ENCODE peak calls at places on chromosomes 5 and 9, in eight cellular contexts. One of them, this sample, is unnamed. For H3K4me1, the result is how much of the 10 kb centered on the place peaks cover.

GRCh38 chr5:42074353-42074752 is 149.3 kb downstream of the FBXO4 start:
- DNase-seq in heart left ventricle: no peak
- DNase-seq in thoracic aorta: no peak
- DNase-seq in thyroid gland: no peak
- DNase-seq in MM.1S: no peak
- DNase-seq in PC-9: no peak
- DNase-seq in neural progenitor cell: no peak
- DNase-seq in HCT116: no peak
- DNase-seq in this sample: no peak

GRCh38 chr5:174306345-174307030 is 261.0 kb downstream of the NSG2 start:
- DNase-seq in heart left ventricle: no peak
- DNase-seq in neural progenitor cell: no peak
- DNase-seq in thoracic aorta: no peak
- DNase-seq in MM.1S: no peak
- DNase-seq in HCT116: no peak
- DNase-seq in PC-9: no peak
- DNase-seq in thyroid gland: no peak
- DNase-seq in this sample: no peak

GRCh38 chr5:140297283-140297682 is 5.6 kb downstream of the PFDN1 start:
- DNase-seq in thoracic aorta: no peak
- DNase-seq in thyroid gland: no peak
- DNase-seq in PC-9: no peak
- DNase-seq in neural progenitor cell: no peak
- DNase-seq in MM.1S: no peak
- DNase-seq in heart left ventricle: no peak
- DNase-seq in HCT116: no peak
- DNase-seq in this sample: no peak

GRCh38 chr9:129473523-129474244 is 147.2 kb downstream of the C9orf50 start:
- DNase-seq in thyroid gland: peak
- DNase-seq in MM.1S: no peak
- DNase-seq in heart left ventricle: peak
- DNase-seq in thoracic aorta: no peak
- DNase-seq in neural progenitor cell: no peak
- DNase-seq in PC-9: no peak
- DNase-seq in HCT116: no peak
- DNase-seq in this sample: no peak

GRCh38 chr5:55211184-55211874 is 15.8 kb downstream of the MCIDAS start:
- DNase-seq in heart left ventricle: no peak
- DNase-seq in thyroid gland: no peak
- DNase-seq in PC-9: no peak
- DNase-seq in MM.1S: no peak
- DNase-seq in HCT116: no peak
- DNase-seq in thoracic aorta: no peak
- DNase-seq in neural progenitor cell: no peak
- DNase-seq in this sample: no peak

GRCh38 chr9:104503440-104503839 is 623 bp upstream of the OR13F1 start:
- DNase-seq in PC-9: no peak
- DNase-seq in MM.1S: no peak
- DNase-seq in thyroid gland: no peak
- DNase-seq in neural progenitor cell: no peak
- DNase-seq in heart left ventricle: no peak
- DNase-seq in thoracic aorta: no peak
- DNase-seq in HCT116: no peak
- DNase-seq in this sample: no peak

GRCh38 chr9:23663536-23663935 is 162.5 kb downstream of the ELAVL2 start:
- DNase-seq in heart left ventricle: no peak
- DNase-seq in PC-9: no peak
- DNase-seq in HCT116: no peak
- DNase-seq in MM.1S: no peak
- DNase-seq in thoracic aorta: no peak
- DNase-seq in neural progenitor cell: no peak
- DNase-seq in thyroid gland: no peak
- DNase-seq in this sample: no peak

GRCh38 chr5:179265529-179266290 is 79.6 kb downstream of the ADAMTS2 start:
- DNase-seq in MM.1S: no peak
- DNase-seq in thoracic aorta: peak
- DNase-seq in HCT116: no peak
- DNase-seq in thyroid gland: peak
- DNase-seq in neural progenitor cell: peak
- DNase-seq in PC-9: no peak
- DNase-seq in heart left ventricle: peak
- DNase-seq in this sample: peak

GRCh38 chr9:16639644-16640043 is 230.8 kb downstream of the BNC2 start:
- DNase-seq in HCT116: no peak
- DNase-seq in thyroid gland: no peak
- DNase-seq in neural progenitor cell: no peak
- DNase-seq in MM.1S: no peak
- DNase-seq in heart left ventricle: no peak
- DNase-seq in PC-9: no peak
- DNase-seq in thoracic aorta: no peak
- DNase-seq in this sample: no peak

GRCh38 chr9:127608104-127608966 is 3.7 kb upstream of the STXBP1 start:
- DNase-seq in neural progenitor cell: peak
- DNase-seq in thoracic aorta: no peak
- DNase-seq in PC-9: peak
- DNase-seq in thyroid gland: peak
- DNase-seq in HCT116: peak
- DNase-seq in MM.1S: peak
- DNase-seq in heart left ventricle: peak
- DNase-seq in this sample: peak

GRCh38 chr5:119273391-119273839 is 82.4 kb upstream of the TNFAIP8 start:
- DNase-seq in thyroid gland: no peak
- DNase-seq in neural progenitor cell: no peak
- DNase-seq in PC-9: no peak
- DNase-seq in MM.1S: no peak
- DNase-seq in thoracic aorta: no peak
- DNase-seq in HCT116: no peak
- DNase-seq in heart left ventricle: no peak
- DNase-seq in this sample: peak

GRCh38 chr9:137000177-137000930 is 4.0 kb upstream of the CLIC3 start:
- DNase-seq in thyroid gland: no peak
- DNase-seq in HCT116: no peak
- DNase-seq in heart left ventricle: no peak
- DNase-seq in MM.1S: peak
- DNase-seq in neural progenitor cell: no peak
- DNase-seq in PC-9: no peak
- DNase-seq in thoracic aorta: no peak
- DNase-seq in this sample: no peak

GRCh38 chr5:135326296-135327240 is 72.5 kb downstream of the MACROH2A1 start:
- DNase-seq in thoracic aorta: no peak
- DNase-seq in MM.1S: no peak
- DNase-seq in thyroid gland: no peak
- DNase-seq in HCT116: no peak
- DNase-seq in PC-9: no peak
- DNase-seq in heart left ventricle: no peak
- DNase-seq in neural progenitor cell: no peak
- DNase-seq in this sample: no peak

GRCh38 chr9:110582156-110582555 is 2.6 kb upstream of the SVEP1 start:
- DNase-seq in heart left ventricle: no peak
- DNase-seq in MM.1S: no peak
- DNase-seq in HCT116: no peak
- DNase-seq in thoracic aorta: no peak
- DNase-seq in neural progenitor cell: peak
- DNase-seq in PC-9: no peak
- DNase-seq in thyroid gland: no peak
- DNase-seq in this sample: no peak

GRCh38 chr5:130333089-130333488 is 428.8 kb downstream of the CHSY3 start:
- DNase-seq in thoracic aorta: no peak
- DNase-seq in MM.1S: no peak
- DNase-seq in neural progenitor cell: no peak
- DNase-seq in heart left ventricle: no peak
- DNase-seq in thyroid gland: no peak
- DNase-seq in HCT116: peak
- DNase-seq in PC-9: no peak
- DNase-seq in this sample: no peak

GRCh38 chr5:149319174-149319573 is 26.1 kb upstream of the GRPEL2 start:
- DNase-seq in PC-9: no peak
- DNase-seq in thoracic aorta: no peak
- DNase-seq in neural progenitor cell: no peak
- DNase-seq in HCT116: no peak
- DNase-seq in MM.1S: no peak
- DNase-seq in thyroid gland: no peak
- DNase-seq in heart left ventricle: no peak
- DNase-seq in this sample: no peak

GRCh38 chr5:149314571-149315111 is 30.7 kb upstream of the GRPEL2 start:
- DNase-seq in MM.1S: no peak
- DNase-seq in HCT116: no peak
- DNase-seq in thyroid gland: no peak
- DNase-seq in PC-9: no peak
- DNase-seq in heart left ventricle: no peak
- DNase-seq in thoracic aorta: no peak
- DNase-seq in neural progenitor cell: no peak
- DNase-seq in this sample: no peak

GRCh38 chr5:149315753-149316152 is 29.5 kb upstream of the GRPEL2 start:
- DNase-seq in MM.1S: no peak
- DNase-seq in HCT116: no peak
- DNase-seq in thyroid gland: no peak
- DNase-seq in thoracic aorta: no peak
- DNase-seq in PC-9: no peak
- DNase-seq in heart left ventricle: no peak
- DNase-seq in neural progenitor cell: no peak
- DNase-seq in this sample: no peak

GRCh38 chr5:149320791-149321330 is 24.4 kb upstream of the GRPEL2 start:
- DNase-seq in PC-9: peak
- DNase-seq in thyroid gland: peak
- DNase-seq in heart left ventricle: peak
- DNase-seq in HCT116: peak
- DNase-seq in MM.1S: no peak
- DNase-seq in thoracic aorta: no peak
- DNase-seq in neural progenitor cell: peak
- DNase-seq in this sample: peak

DNA sequence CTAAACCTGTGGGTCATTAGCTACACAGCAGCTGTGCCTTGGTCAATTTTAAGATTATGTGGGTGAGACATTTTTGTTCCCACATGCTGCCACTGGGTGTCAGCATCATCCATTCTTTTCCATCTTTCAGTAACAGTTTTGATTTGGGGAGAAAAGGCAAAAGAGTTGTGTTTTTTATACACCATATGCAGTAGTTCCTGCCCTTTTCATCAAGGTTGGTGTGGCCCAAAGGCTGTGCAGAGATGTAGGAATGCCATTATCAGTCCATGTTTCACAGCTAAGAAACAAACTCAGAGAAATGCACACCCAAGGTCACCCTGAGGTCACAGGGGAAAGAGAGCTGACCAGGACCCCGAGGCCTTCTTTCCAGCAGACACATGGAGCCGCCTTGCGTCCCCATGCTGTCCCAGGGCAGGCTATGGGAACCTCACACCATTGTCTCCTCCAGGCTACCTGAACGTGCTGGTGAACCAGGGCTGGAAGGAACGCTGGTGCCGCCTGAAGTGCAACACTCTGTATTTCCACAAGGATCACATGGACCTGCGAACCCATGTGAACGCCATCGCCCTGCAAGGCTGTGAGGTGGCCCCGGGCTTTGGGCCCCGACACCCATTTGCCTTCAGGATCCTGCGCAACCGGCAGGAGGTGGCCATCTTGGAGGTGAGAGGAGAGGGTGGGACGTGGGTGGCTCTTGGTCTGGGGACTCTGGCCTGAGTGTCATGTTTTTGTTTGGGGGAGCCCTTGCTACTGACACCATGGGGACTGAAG is 27.8 kb upstream of the GRPEL2 start:
- DNase-seq in MM.1S: peak
- DNase-seq in heart left ventricle: no peak
- DNase-seq in neural progenitor cell: peak
- DNase-seq in HCT116: peak
- DNase-seq in thoracic aorta: no peak
- DNase-seq in thyroid gland: peak
- DNase-seq in PC-9: peak
- DNase-seq in this sample: no peak
- H3K4me1 ChIP-seq in MM.1S: under half
- H3K4me1 ChIP-seq in heart left ventricle: under half
- H3K4me1 ChIP-seq in neural progenitor cell: under half
- H3K4me1 ChIP-seq in HCT116: under half
- H3K4me1 ChIP-seq in thoracic aorta: under half
- H3K4me1 ChIP-seq in thyroid gland: under half
- H3K4me1 ChIP-seq in PC-9: under half
- H3K4me1 ChIP-seq in this sample: under half

GRCh38 chr9:93467062-93467416 is 13.7 kb upstream of the FAM120AOS start:
- DNase-seq in thoracic aorta: no peak
- DNase-seq in MM.1S: no peak
- DNase-seq in neural progenitor cell: no peak
- DNase-seq in thyroid gland: no peak
- DNase-seq in heart left ventricle: no peak
- DNase-seq in HCT116: no peak
- DNase-seq in PC-9: no peak
- DNase-seq in this sample: no peak
- H3K4me1 ChIP-seq in thoracic aorta: half or more
- H3K4me1 ChIP-seq in MM.1S: half or more
- H3K4me1 ChIP-seq in neural progenitor cell: under half
- H3K4me1 ChIP-seq in thyroid gland: half or more
- H3K4me1 ChIP-seq in heart left ventricle: half or more
- H3K4me1 ChIP-seq in HCT116: under half
- H3K4me1 ChIP-seq in PC-9: under half
- H3K4me1 ChIP-seq in this sample: half or more

GRCh38 chr5:78641060-78641474 is 7.5 kb downstream of the LHFPL2 start:
- DNase-seq in thyroid gland: no peak
- DNase-seq in PC-9: no peak
- DNase-seq in HCT116: no peak
- DNase-seq in neural progenitor cell: no peak
- DNase-seq in MM.1S: no peak
- DNase-seq in heart left ventricle: no peak
- DNase-seq in thoracic aorta: no peak
- DNase-seq in this sample: no peak
- H3K4me1 ChIP-seq in thyroid gland: half or more
- H3K4me1 ChIP-seq in PC-9: under half
- H3K4me1 ChIP-seq in HCT116: under half
- H3K4me1 ChIP-seq in neural progenitor cell: under half
- H3K4me1 ChIP-seq in MM.1S: under half
- H3K4me1 ChIP-seq in heart left ventricle: under half
- H3K4me1 ChIP-seq in thoracic aorta: half or more
- H3K4me1 ChIP-seq in this sample: half or more

DNA sequence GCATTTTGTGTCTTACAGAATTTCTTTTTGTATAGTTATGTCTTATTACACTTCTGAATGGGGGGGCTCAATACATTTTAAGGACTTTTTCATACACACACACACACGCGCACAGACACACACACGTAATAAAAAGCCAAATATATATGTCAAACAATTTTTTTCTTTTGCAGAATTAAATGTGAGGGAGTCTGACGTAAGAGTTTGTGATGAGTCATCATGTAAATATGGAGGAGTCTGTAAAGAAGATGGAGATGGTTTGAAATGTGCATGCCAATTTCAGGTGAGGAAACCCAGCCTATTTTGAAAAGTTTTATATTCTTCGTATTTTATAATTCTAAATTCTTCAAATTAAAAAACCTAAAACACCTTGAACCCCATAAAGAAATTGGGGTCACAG is 25.6 kb downstream of the TMEFF1 start:
- DNase-seq in thoracic aorta: no peak
- DNase-seq in thyroid gland: no peak
- DNase-seq in HCT116: no peak
- DNase-seq in MM.1S: no peak
- DNase-seq in neural progenitor cell: no peak
- DNase-seq in heart left ventricle: no peak
- DNase-seq in PC-9: no peak
- DNase-seq in this sample: no peak
- H3K4me1 ChIP-seq in thoracic aorta: under half
- H3K4me1 ChIP-seq in thyroid gland: under half
- H3K4me1 ChIP-seq in HCT116: under half
- H3K4me1 ChIP-seq in MM.1S: under half
- H3K4me1 ChIP-seq in neural progenitor cell: under half
- H3K4me1 ChIP-seq in heart left ventricle: under half
- H3K4me1 ChIP-seq in PC-9: under half
- H3K4me1 ChIP-seq in this sample: under half

GRCh38 chr5:56511442-56511841 is 278.3 kb upstream of the ANKRD55 start:
- DNase-seq in thyroid gland: no peak
- DNase-seq in thoracic aorta: no peak
- DNase-seq in neural progenitor cell: no peak
- DNase-seq in heart left ventricle: no peak
- DNase-seq in MM.1S: no peak
- DNase-seq in HCT116: no peak
- DNase-seq in PC-9: no peak
- DNase-seq in this sample: no peak
- H3K4me1 ChIP-seq in thyroid gland: under half
- H3K4me1 ChIP-seq in thoracic aorta: under half
- H3K4me1 ChIP-seq in neural progenitor cell: under half
- H3K4me1 ChIP-seq in heart left ventricle: under half
- H3K4me1 ChIP-seq in MM.1S: under half
- H3K4me1 ChIP-seq in HCT116: under half
- H3K4me1 ChIP-seq in PC-9: under half
- H3K4me1 ChIP-seq in this sample: under half